ENCODE peak calls at places on chromosomes 3 and 15, in six cellular contexts. G is esophagus squamous epithelium, D is pancreas, W is AG04450, N is neural progenitor cell, Q is A549. S is an unnamed sample.

GRCh38 chr3:23325466-23326065 is 122.4 kb downstream of the UBE2E2 start:
- DNase-seq in D (no peak), W (no peak), Q (no peak), N (no peak), G (no peak), S (no peak)

GRCh38 chr15:64237677-64238076 is 74.9 kb upstream of the PPIB start:
- DNase-seq in G (no peak), D (no peak), N (no peak), Q (no peak), W (no peak), S (no peak)

GRCh38 chr3:99699841-99700240 is 61.4 kb downstream of the COL8A1 start:
- DNase-seq in Q (no peak), N (no peak), G (no peak), W (no peak), D (no peak), S (no peak)

GRCh38 chr3:10449436-10449835 is 56.0 kb downstream of the ATP2B2 start:
- DNase-seq in G (no peak), W (no peak), N (no peak), Q (no peak), D (no peak), S (no peak)

GRCh38 chr3:143152043-143152442 is 32.5 kb downstream of the CHST2 start:
- DNase-seq in D (no peak), N (no peak), Q (no peak), W (no peak), G (no peak), S (no peak)

GRCh38 chr3:25438791-25439555 is 10.9 kb downstream of the RARB start:
- DNase-seq in N (no peak), G (no peak), D (no peak), Q (no peak), W (no peak), S (no peak)

GRCh38 chr3:176579741-176580185 is 617.5 kb downstream of the TBL1XR1 start:
- DNase-seq in Q (no peak), N (no peak), G (no peak), D (no peak), W (no peak), S (peak)

GRCh38 chr3:61612211-61612995 is 51.0 kb downstream of the PTPRG start:
- DNase-seq in G (no peak), N (peak), W (no peak), D (no peak), Q (no peak), S (no peak)

GRCh38 chr3:49253512-49253911 is 23.5 kb downstream of the C3orf62 start:
- DNase-seq in Q (no peak), W (no peak), N (no peak), D (no peak), G (no peak), S (no peak)

DNA sequence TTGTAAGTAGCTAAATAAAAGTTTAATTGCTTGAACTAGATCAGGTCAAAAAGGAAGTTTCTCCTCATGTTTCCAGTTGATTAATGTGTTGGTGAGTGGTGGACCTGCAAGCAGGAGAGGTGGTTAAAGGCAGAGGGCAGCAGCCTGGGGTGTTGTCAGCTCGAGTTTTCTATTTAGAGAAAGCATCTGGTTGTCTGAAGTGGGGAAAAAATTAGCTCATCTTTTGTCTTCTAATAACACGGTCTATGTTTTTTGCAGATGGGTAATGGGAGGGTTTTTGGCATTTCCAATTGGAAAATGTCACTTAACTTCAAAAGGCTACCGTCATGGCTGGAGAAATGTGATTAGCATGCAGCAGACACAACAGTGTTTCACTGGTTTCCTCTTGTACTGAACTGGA is 122.6 kb downstream of the ITPR1 start:
- DNase-seq in D (no peak), N (no peak), W (no peak), G (no peak), Q (no peak), S (no peak)
- TF ChIP-seq CTCF in D (no peak), N (no peak), W (no peak), G (no peak), Q (no peak), S (no peak)

DNA sequence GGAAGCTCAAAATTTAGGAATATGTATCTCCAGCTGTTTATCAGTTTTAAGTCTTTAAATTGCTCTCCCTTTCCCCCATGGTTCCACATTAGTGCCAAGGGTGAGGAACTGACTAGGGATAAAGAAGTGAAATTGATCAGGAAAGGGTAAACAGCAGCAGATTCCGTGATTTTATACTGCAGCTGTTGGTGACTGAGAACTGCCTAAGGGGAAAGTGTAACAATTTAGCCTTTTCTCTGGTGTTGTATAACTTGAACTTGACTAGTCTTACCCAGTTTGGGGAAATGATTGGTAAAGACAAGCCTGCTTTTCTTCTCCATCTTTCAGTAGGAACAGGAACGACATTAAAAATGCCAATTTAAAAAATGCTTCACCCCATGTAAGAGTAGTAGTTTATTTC is 5.0 kb downstream of the SPRED1 start:
- DNase-seq in D (no peak), Q (no peak), W (no peak), N (no peak), G (no peak), S (no peak)
- H3K4me3 ChIP-seq in D (no peak), Q (no peak), W (peak), N (no peak), G (no peak), S (no peak)

GRCh38 chr3:51974963-51975856 is at the start of gene ABHD14A:
- DNase-seq in N (peak), W (no peak), Q (peak), D (peak), G (no peak), S (no peak)
- TF ChIP-seq CTCF in N (no peak), W (no peak), Q (no peak), D (no peak), G (no peak), S (no peak)

DNA sequence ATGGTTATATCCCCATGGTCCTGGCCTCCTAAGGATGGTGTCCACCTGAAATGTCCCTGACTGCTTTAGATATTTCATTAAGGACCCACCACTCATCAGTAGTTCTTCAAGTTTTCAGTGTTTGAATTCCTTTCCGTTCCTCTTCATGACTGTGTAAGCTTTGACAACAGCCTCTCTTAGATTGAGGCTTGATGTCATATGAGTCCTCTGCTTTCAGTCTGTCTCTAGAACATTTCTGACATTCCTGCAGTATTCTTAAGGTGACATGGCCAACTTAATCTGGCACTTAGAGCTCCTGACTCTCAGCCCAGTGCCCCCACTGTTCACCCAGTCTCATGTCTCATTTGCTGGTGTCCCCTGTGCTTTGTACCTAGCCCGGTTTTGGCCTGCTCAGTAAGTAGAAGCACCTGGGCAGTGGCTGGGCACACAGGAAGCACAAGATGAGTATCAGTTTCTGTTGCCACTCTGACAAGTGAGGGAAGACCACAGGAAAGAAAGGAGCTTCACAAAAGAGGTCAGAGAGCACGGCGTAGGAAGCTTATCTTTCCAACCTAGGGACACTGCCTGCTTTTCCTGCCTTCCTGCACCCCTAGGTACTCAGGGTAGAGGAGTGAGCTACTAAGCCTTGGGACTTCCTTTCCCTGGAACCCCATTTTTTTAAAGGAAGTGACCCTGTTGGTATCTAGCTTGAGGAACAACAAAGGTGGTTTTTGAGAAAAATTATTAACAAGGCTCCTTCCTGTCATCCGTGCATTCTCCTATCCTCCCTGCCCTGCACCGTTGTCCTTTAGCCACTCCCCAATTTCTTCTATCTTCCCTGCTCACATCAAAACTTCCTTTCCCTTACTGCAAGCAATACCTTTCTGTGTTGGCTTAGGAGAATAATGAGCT is 103.1 kb downstream of the KLHL25 start:
- DNase-seq in N (peak), D (no peak), G (no peak), W (no peak), Q (no peak), S (no peak)
- H3K4me3 ChIP-seq in N (no peak), D (no peak), G (no peak), W (no peak), Q (no peak), S (no peak)

GRCh38 chr3:122681294-122682015 is 816 bp downstream of the PARP14 start:
- DNase-seq in G (no peak), W (no peak), Q (no peak), D (no peak), N (no peak), S (no peak)

GRCh38 chr3:122679467-122680291 is 960 bp upstream of the PARP14 start:
- DNase-seq in D (no peak), N (peak), W (no peak), Q (peak), G (no peak), S (no peak)

GRCh38 chr3:122679085-122679466 is 1.6 kb upstream of the PARP14 start:
- DNase-seq in N (peak), Q (peak), G (peak), D (peak), W (peak), S (peak)

GRCh38 chr3:122682016-122682374 is 1.4 kb downstream of the PARP14 start:
- DNase-seq in W (no peak), Q (no peak), N (no peak), G (no peak), D (no peak), S (no peak)

GRCh38 chr3:122680381-122681293 is at the start of gene PARP14:
- DNase-seq in Q (peak), D (peak), G (no peak), W (peak), N (peak), S (peak)
- TF ChIP-seq CTCF in Q (no peak), D (no peak), G (no peak), W (peak), N (no peak), S (no peak)

GRCh38 chr3:17501745-17502144 is 240.7 kb downstream of the TBC1D5 start:
- DNase-seq in Q (no peak), D (no peak), G (no peak), W (no peak), N (no peak), S (no peak)

GRCh38 chr3:17505856-17506255 is 236.6 kb downstream of the TBC1D5 start:
- DNase-seq in W (no peak), N (no peak), D (no peak), Q (no peak), G (no peak), S (no peak)

DNA sequence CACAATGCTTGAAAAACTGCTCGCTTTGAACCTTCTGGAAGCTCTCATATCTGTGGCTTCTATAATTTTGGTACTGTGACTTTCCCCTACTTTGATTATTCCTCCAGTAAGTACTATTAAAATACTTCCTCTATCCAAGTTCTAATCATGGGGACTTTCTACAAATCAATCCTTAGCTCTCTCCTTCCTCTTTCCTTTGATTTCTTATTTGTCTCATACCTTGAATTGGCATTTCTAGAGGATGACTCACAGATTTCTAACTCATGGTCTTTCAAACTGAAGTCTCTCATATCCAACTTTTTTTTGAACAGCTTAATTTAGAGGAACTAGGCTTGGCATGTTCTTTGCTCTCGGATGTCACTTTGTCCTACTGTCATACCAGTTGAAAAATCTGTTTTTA is 241.8 kb downstream of the TBC1D5 start:
- DNase-seq in Q (no peak), N (no peak), D (no peak), G (no peak), W (no peak), S (no peak)
- H3K4me3 ChIP-seq in Q (no peak), N (no peak), D (no peak), G (no peak), W (no peak), S (no peak)

S was measured in AG09309.